ENCODE peak calls at places on chromosomes 5 and 9, in ten cellular contexts. One of them, this sample, is unnamed.

GRCh38 chr5:172892713-172893112 is 58.7 kb downstream of the ERGIC1 start:
- DNase-seq in nephron progenitor cell: no peak
- DNase-seq in OCI-LY7: no peak
- DNase-seq in dorsolateral prefrontal cortex: no peak
- DNase-seq in cardiac fibroblast: no peak
- DNase-seq in BJ: no peak
- DNase-seq in stomach: peak; percentile 60
- DNase-seq in RWPE1: no peak
- DNase-seq in cardiac muscle cell: no peak
- DNase-seq in left ventricle myocardium inferior: no peak
- DNase-seq in this sample: no peak

GRCh38 chr5:116759860-116760644 is 185.4 kb upstream of the SEMA6A start:
- DNase-seq in nephron progenitor cell: peak; percentile 9
- DNase-seq in OCI-LY7: no peak
- DNase-seq in dorsolateral prefrontal cortex: no peak
- DNase-seq in cardiac fibroblast: no peak
- DNase-seq in BJ: no peak
- DNase-seq in stomach: no peak
- DNase-seq in RWPE1: no peak
- DNase-seq in cardiac muscle cell: peak; percentile 37
- DNase-seq in left ventricle myocardium inferior: no peak
- DNase-seq in this sample: no peak

GRCh38 chr9:33924978-33925797 is 108.2 kb downstream of the UBE2R2 start:
- DNase-seq in nephron progenitor cell: peak; percentile 45
- DNase-seq in OCI-LY7: peak; percentile 76
- DNase-seq in dorsolateral prefrontal cortex: peak; percentile 66
- DNase-seq in cardiac fibroblast: peak; percentile 72
- DNase-seq in BJ: no peak
- DNase-seq in stomach: peak; percentile 67
- DNase-seq in RWPE1: peak; percentile 30
- DNase-seq in cardiac muscle cell: peak; percentile 74
- DNase-seq in left ventricle myocardium inferior: peak; percentile 38
- DNase-seq in this sample: peak; percentile 24

GRCh38 chr5:79507251-79508205 is 6.4 kb downstream of the HOMER1 start:
- DNase-seq in nephron progenitor cell: no peak
- DNase-seq in OCI-LY7: no peak
- DNase-seq in dorsolateral prefrontal cortex: no peak
- DNase-seq in cardiac fibroblast: no peak
- DNase-seq in BJ: no peak
- DNase-seq in stomach: no peak
- DNase-seq in RWPE1: no peak
- DNase-seq in cardiac muscle cell: no peak
- DNase-seq in left ventricle myocardium inferior: no peak
- DNase-seq in this sample: no peak

GRCh38 chr5:108917596-108917995 is 169.9 kb downstream of the FER start:
- DNase-seq in nephron progenitor cell: no peak
- DNase-seq in OCI-LY7: no peak
- DNase-seq in dorsolateral prefrontal cortex: no peak
- DNase-seq in cardiac fibroblast: no peak
- DNase-seq in BJ: no peak
- DNase-seq in stomach: no peak
- DNase-seq in RWPE1: peak; percentile 9
- DNase-seq in cardiac muscle cell: peak; percentile 21
- DNase-seq in left ventricle myocardium inferior: no peak
- DNase-seq in this sample: no peak

GRCh38 chr5:5695266-5695665 is 272.8 kb downstream of the ICE1 start:
- DNase-seq in nephron progenitor cell: no peak
- DNase-seq in OCI-LY7: no peak
- DNase-seq in dorsolateral prefrontal cortex: no peak
- DNase-seq in cardiac fibroblast: no peak
- DNase-seq in BJ: no peak
- DNase-seq in stomach: no peak
- DNase-seq in RWPE1: no peak
- DNase-seq in cardiac muscle cell: no peak
- DNase-seq in left ventricle myocardium inferior: no peak
- DNase-seq in this sample: no peak

GRCh38 chr9:15373201-15373530 is 49.5 kb upstream of the SNAPC3 start:
- DNase-seq in nephron progenitor cell: no peak
- DNase-seq in OCI-LY7: no peak
- DNase-seq in dorsolateral prefrontal cortex: no peak
- DNase-seq in cardiac fibroblast: peak; percentile 53
- DNase-seq in BJ: peak; percentile 23
- DNase-seq in stomach: no peak
- DNase-seq in RWPE1: no peak
- DNase-seq in cardiac muscle cell: peak; percentile 52
- DNase-seq in left ventricle myocardium inferior: no peak
- DNase-seq in this sample: no peak

GRCh38 chr5:74272831-74273545 is 367.5 kb downstream of the ENC1 start:
- DNase-seq in nephron progenitor cell: no peak
- DNase-seq in OCI-LY7: no peak
- DNase-seq in dorsolateral prefrontal cortex: no peak
- DNase-seq in cardiac fibroblast: no peak
- DNase-seq in BJ: no peak
- DNase-seq in stomach: no peak
- DNase-seq in RWPE1: no peak
- DNase-seq in cardiac muscle cell: no peak
- DNase-seq in left ventricle myocardium inferior: no peak
- DNase-seq in this sample: no peak

GRCh38 chr5:139650031-139650688 is 2.0 kb downstream of the CXXC5 start:
- DNase-seq in nephron progenitor cell: peak; percentile 73
- DNase-seq in OCI-LY7: peak; percentile 69
- DNase-seq in dorsolateral prefrontal cortex: peak; percentile 73
- DNase-seq in cardiac fibroblast: no peak
- DNase-seq in BJ: no peak
- DNase-seq in stomach: peak; percentile 56
- DNase-seq in RWPE1: no peak
- DNase-seq in cardiac muscle cell: no peak
- DNase-seq in left ventricle myocardium inferior: peak; percentile 53
- DNase-seq in this sample: no peak

DNA sequence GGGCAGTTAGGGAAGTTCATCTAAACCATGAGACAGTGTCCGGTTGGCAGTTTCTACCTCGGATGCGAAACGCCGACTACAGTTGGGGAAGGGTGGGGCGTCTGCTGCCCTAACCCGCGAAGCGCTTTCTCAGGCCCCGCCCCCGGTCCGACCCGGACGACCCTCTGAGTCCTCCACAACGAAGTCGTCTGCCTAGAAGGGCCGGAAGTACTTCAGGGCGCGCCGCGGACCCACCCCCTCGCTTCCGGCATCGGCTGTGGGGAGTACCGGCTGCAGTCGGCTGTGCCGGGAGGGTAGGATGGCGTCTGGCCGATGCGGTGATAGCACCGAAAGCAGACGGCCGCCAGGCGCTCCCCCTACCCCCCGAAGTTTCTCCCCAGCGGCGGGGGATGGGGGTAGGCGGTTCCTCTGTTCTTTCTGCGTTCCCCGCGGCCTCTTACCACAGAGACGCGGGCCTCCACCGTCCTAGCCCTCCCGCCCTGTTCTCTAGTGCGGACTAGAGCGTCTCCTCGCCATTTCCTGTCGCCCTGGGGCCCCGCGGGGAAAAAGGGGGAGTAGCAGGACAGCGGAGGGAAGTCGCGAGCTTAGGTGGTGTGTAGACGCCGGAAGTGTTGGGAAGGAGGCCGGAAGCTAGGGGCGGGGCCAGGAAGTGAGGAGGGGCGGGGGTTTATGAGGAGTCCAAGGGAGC is at the start of gene TRIM41:
- DNase-seq in nephron progenitor cell: peak; percentile 99
- DNase-seq in OCI-LY7: peak; percentile 99
- DNase-seq in dorsolateral prefrontal cortex: peak; percentile 98
- DNase-seq in cardiac fibroblast: peak; percentile 100
- DNase-seq in BJ: peak; percentile 85
- DNase-seq in stomach: peak; percentile 97
- DNase-seq in RWPE1: peak; percentile 93
- DNase-seq in cardiac muscle cell: peak; percentile 99
- DNase-seq in left ventricle myocardium inferior: peak; percentile 99
- DNase-seq in this sample: peak; percentile 92
- TF ChIP-seq CTCF in nephron progenitor cell: no peak
- TF ChIP-seq CTCF in OCI-LY7: peak; percentile 24
- TF ChIP-seq CTCF in dorsolateral prefrontal cortex: no peak
- TF ChIP-seq CTCF in cardiac fibroblast: peak; percentile 22
- TF ChIP-seq CTCF in BJ: no peak
- TF ChIP-seq CTCF in stomach: no peak
- TF ChIP-seq CTCF in RWPE1: no peak
- TF ChIP-seq CTCF in cardiac muscle cell: no peak
- TF ChIP-seq CTCF in left ventricle myocardium inferior: peak; percentile 39
- TF ChIP-seq CTCF in this sample: no peak

DNA sequence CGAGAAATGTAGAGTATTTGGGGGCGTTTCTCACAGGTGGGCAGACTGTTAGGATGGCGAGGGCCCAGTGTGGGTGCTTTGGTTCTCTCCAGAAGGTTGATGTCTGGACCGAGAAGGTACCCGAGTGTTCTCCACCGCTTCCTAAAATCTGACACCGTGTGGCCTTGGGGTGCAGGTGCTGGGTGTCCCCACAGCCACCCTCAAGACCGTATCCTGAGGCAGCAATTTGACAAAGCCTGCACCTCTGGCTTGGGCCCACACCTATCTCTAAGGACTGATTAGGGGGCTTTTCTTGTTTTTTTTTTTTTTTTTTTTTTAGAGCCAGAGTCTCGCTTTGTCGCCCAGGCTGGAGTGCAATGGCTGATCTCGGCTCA is 1.3 kb downstream of the PPP1R26 start:
- DNase-seq in nephron progenitor cell: no peak
- DNase-seq in OCI-LY7: no peak
- DNase-seq in dorsolateral prefrontal cortex: no peak
- DNase-seq in cardiac fibroblast: no peak
- DNase-seq in BJ: no peak
- DNase-seq in stomach: no peak
- DNase-seq in RWPE1: no peak
- DNase-seq in cardiac muscle cell: no peak
- DNase-seq in left ventricle myocardium inferior: no peak
- DNase-seq in this sample: no peak
- TF ChIP-seq CTCF in nephron progenitor cell: no peak
- TF ChIP-seq CTCF in OCI-LY7: no peak
- TF ChIP-seq CTCF in dorsolateral prefrontal cortex: no peak
- TF ChIP-seq CTCF in cardiac fibroblast: no peak
- TF ChIP-seq CTCF in BJ: no peak
- TF ChIP-seq CTCF in stomach: no peak
- TF ChIP-seq CTCF in RWPE1: no peak
- TF ChIP-seq CTCF in cardiac muscle cell: no peak
- TF ChIP-seq CTCF in left ventricle myocardium inferior: no peak
- TF ChIP-seq CTCF in this sample: no peak

GRCh38 chr5:31196309-31196708 is 2.8 kb downstream of the CDH6 start:
- DNase-seq in nephron progenitor cell: no peak
- DNase-seq in OCI-LY7: no peak
- DNase-seq in dorsolateral prefrontal cortex: no peak
- DNase-seq in cardiac fibroblast: peak; percentile 30
- DNase-seq in BJ: no peak
- DNase-seq in stomach: no peak
- DNase-seq in RWPE1: no peak
- DNase-seq in cardiac muscle cell: peak; percentile 27
- DNase-seq in left ventricle myocardium inferior: no peak
- DNase-seq in this sample: no peak
- TF ChIP-seq CTCF in nephron progenitor cell: peak; percentile 44
- TF ChIP-seq CTCF in OCI-LY7: no peak
- TF ChIP-seq CTCF in dorsolateral prefrontal cortex: no peak
- TF ChIP-seq CTCF in cardiac fibroblast: no peak
- TF ChIP-seq CTCF in BJ: no peak
- TF ChIP-seq CTCF in stomach: no peak
- TF ChIP-seq CTCF in RWPE1: no peak
- TF ChIP-seq CTCF in cardiac muscle cell: no peak
- TF ChIP-seq CTCF in left ventricle myocardium inferior: peak; percentile 11
- TF ChIP-seq CTCF in this sample: peak; percentile 51

GRCh38 chr5:59923465-59923864 is 29.9 kb upstream of the PDE4D start:
- DNase-seq in nephron progenitor cell: no peak
- DNase-seq in OCI-LY7: no peak
- DNase-seq in dorsolateral prefrontal cortex: no peak
- DNase-seq in cardiac fibroblast: peak; percentile 23
- DNase-seq in BJ: no peak
- DNase-seq in stomach: no peak
- DNase-seq in RWPE1: no peak
- DNase-seq in cardiac muscle cell: peak; percentile 65
- DNase-seq in left ventricle myocardium inferior: no peak
- DNase-seq in this sample: no peak
- TF ChIP-seq CTCF in nephron progenitor cell: no peak
- TF ChIP-seq CTCF in OCI-LY7: no peak
- TF ChIP-seq CTCF in dorsolateral prefrontal cortex: no peak
- TF ChIP-seq CTCF in cardiac fibroblast: no peak
- TF ChIP-seq CTCF in BJ: peak; percentile 51
- TF ChIP-seq CTCF in stomach: no peak
- TF ChIP-seq CTCF in RWPE1: no peak
- TF ChIP-seq CTCF in cardiac muscle cell: peak; percentile 49
- TF ChIP-seq CTCF in left ventricle myocardium inferior: peak; percentile 17
- TF ChIP-seq CTCF in this sample: no peak

GRCh38 chr9:1049641-1050040 is 516 bp upstream of the DMRT2 start:
- DNase-seq in nephron progenitor cell: no peak
- DNase-seq in OCI-LY7: peak; percentile 50
- DNase-seq in dorsolateral prefrontal cortex: no peak
- DNase-seq in cardiac fibroblast: no peak
- DNase-seq in BJ: no peak
- DNase-seq in stomach: no peak
- DNase-seq in RWPE1: no peak
- DNase-seq in cardiac muscle cell: no peak
- DNase-seq in left ventricle myocardium inferior: no peak
- DNase-seq in this sample: no peak
- TF ChIP-seq CTCF in nephron progenitor cell: no peak
- TF ChIP-seq CTCF in OCI-LY7: peak; percentile 41
- TF ChIP-seq CTCF in dorsolateral prefrontal cortex: no peak
- TF ChIP-seq CTCF in cardiac fibroblast: no peak
- TF ChIP-seq CTCF in BJ: no peak
- TF ChIP-seq CTCF in stomach: no peak
- TF ChIP-seq CTCF in RWPE1: no peak
- TF ChIP-seq CTCF in cardiac muscle cell: no peak
- TF ChIP-seq CTCF in left ventricle myocardium inferior: no peak
- TF ChIP-seq CTCF in this sample: no peak

GRCh38 chr5:146952168-146952567 is 73.6 kb upstream of the PPP2R2B start:
- DNase-seq in nephron progenitor cell: no peak
- DNase-seq in OCI-LY7: no peak
- DNase-seq in dorsolateral prefrontal cortex: no peak
- DNase-seq in cardiac fibroblast: no peak
- DNase-seq in BJ: no peak
- DNase-seq in stomach: no peak
- DNase-seq in RWPE1: no peak
- DNase-seq in cardiac muscle cell: no peak
- DNase-seq in left ventricle myocardium inferior: no peak
- DNase-seq in this sample: no peak

GRCh38 chr5:146944764-146945710 is 66.5 kb upstream of the PPP2R2B start:
- DNase-seq in nephron progenitor cell: no peak
- DNase-seq in OCI-LY7: no peak
- DNase-seq in dorsolateral prefrontal cortex: no peak
- DNase-seq in cardiac fibroblast: no peak
- DNase-seq in BJ: no peak
- DNase-seq in stomach: no peak
- DNase-seq in RWPE1: no peak
- DNase-seq in cardiac muscle cell: no peak
- DNase-seq in left ventricle myocardium inferior: no peak
- DNase-seq in this sample: no peak

GRCh38 chr5:146945722-146946121 is 67.2 kb upstream of the PPP2R2B start:
- DNase-seq in nephron progenitor cell: no peak
- DNase-seq in OCI-LY7: no peak
- DNase-seq in dorsolateral prefrontal cortex: no peak
- DNase-seq in cardiac fibroblast: no peak
- DNase-seq in BJ: no peak
- DNase-seq in stomach: peak; percentile 43
- DNase-seq in RWPE1: no peak
- DNase-seq in cardiac muscle cell: no peak
- DNase-seq in left ventricle myocardium inferior: no peak
- DNase-seq in this sample: no peak

GRCh38 chr5:146948666-146949065 is 70.1 kb upstream of the PPP2R2B start:
- DNase-seq in nephron progenitor cell: no peak
- DNase-seq in OCI-LY7: no peak
- DNase-seq in dorsolateral prefrontal cortex: no peak
- DNase-seq in cardiac fibroblast: no peak
- DNase-seq in BJ: no peak
- DNase-seq in stomach: no peak
- DNase-seq in RWPE1: no peak
- DNase-seq in cardiac muscle cell: no peak
- DNase-seq in left ventricle myocardium inferior: no peak
- DNase-seq in this sample: no peak

GRCh38 chr5:146947181-146947941 is 68.8 kb upstream of the PPP2R2B start:
- DNase-seq in nephron progenitor cell: no peak
- DNase-seq in OCI-LY7: peak; percentile 19
- DNase-seq in dorsolateral prefrontal cortex: no peak
- DNase-seq in cardiac fibroblast: peak; percentile 4
- DNase-seq in BJ: no peak
- DNase-seq in stomach: no peak
- DNase-seq in RWPE1: peak; percentile 28
- DNase-seq in cardiac muscle cell: peak; percentile 10
- DNase-seq in left ventricle myocardium inferior: no peak
- DNase-seq in this sample: no peak
- TF ChIP-seq CTCF in nephron progenitor cell: peak; percentile 39
- TF ChIP-seq CTCF in OCI-LY7: peak; percentile 66
- TF ChIP-seq CTCF in dorsolateral prefrontal cortex: peak; percentile 19
- TF ChIP-seq CTCF in cardiac fibroblast: no peak
- TF ChIP-seq CTCF in BJ: peak; percentile 23
- TF ChIP-seq CTCF in stomach: no peak
- TF ChIP-seq CTCF in RWPE1: no peak
- TF ChIP-seq CTCF in cardiac muscle cell: peak; percentile 13
- TF ChIP-seq CTCF in left ventricle myocardium inferior: no peak
- TF ChIP-seq CTCF in this sample: peak; percentile 53

This sample was measured in progenitor cell of endocrine pancreas.